ENCODE peak calls at places on chromosomes 2 and 18, in six cellular contexts. P is HepG2, V is heart right ventricle, X is brain microvascular endothelial cell, G is cardiac muscle cell, M is adrenal gland. N is an unnamed sample.

GRCh38 chr2:240925191-240925575 is 19.0 kb downstream of the CROCC2 start:
- DNase-seq in P (no peak), V (no peak), X (no peak), G (no peak), M (peak; percentile 48), N (no peak)

GRCh38 chr2:19955544-19956422 is 34.1 kb downstream of the WDR35 start:
- DNase-seq in P (peak; percentile 79), V (peak; percentile 25), X (peak; percentile 63), G (peak; percentile 85), M (peak; percentile 73), N (no peak)

GRCh38 chr2:120419073-120419472 is 73.1 kb downstream of the INHBB start:
- DNase-seq in P (no peak), V (peak; percentile 58), X (no peak), G (no peak), M (peak; percentile 44), N (no peak)

GRCh38 chr2:79292231-79292785 is 132.8 kb upstream of the REG3A start:
- DNase-seq in P (no peak), V (no peak), X (no peak), G (no peak), M (no peak), N (no peak)

GRCh38 chr18:62399781-62400308 is 74.7 kb downstream of the TNFRSF11A start:
- DNase-seq in P (peak; percentile 79), V (no peak), X (no peak), G (no peak), M (no peak), N (no peak)

GRCh38 chr2:64023485-64024258 is 4.4 kb upstream of the VPS54 start:
- DNase-seq in P (peak; percentile 72), V (no peak), X (no peak), G (no peak), M (no peak), N (no peak)

GRCh38 chr18:9706081-9706935 is 1.8 kb upstream of the RAB31 start:
- DNase-seq in P (no peak), V (no peak), X (peak; percentile 40), G (no peak), M (no peak), N (no peak)

GRCh38 chr2:229610359-229610758 is 104.0 kb downstream of the DNER start:
- DNase-seq in P (no peak), V (no peak), X (peak; percentile 88), G (peak; percentile 65), M (no peak), N (no peak)

GRCh38 chr2:239735131-239735828 is 289.9 kb downstream of the NDUFA10 start:
- DNase-seq in P (peak; percentile 32), V (no peak), X (no peak), G (no peak), M (no peak), N (no peak)

GRCh38 chr2:199455533-199456382 is 2.0 kb downstream of the SATB2 start:
- DNase-seq in P (peak; percentile 80), V (no peak), X (no peak), G (peak; percentile 30), M (no peak), N (no peak)

GRCh38 chr2:171081649-171082111 is 79.0 kb downstream of the TLK1 start:
- DNase-seq in P (no peak), V (no peak), X (no peak), G (no peak), M (no peak), N (no peak)

GRCh38 chr2:37767051-37767450 is 95.6 kb upstream of the CDC42EP3 start:
- DNase-seq in P (no peak), V (no peak), X (no peak), G (no peak), M (no peak), N (no peak)

GRCh38 chr18:3652380-3653262 is 202.6 kb downstream of the TGIF1 start:
- DNase-seq in P (peak; percentile 96), V (peak; percentile 38), X (peak; percentile 99), G (peak; percentile 99), M (peak; percentile 96), N (peak; percentile 63)

GRCh38 chr18:36129300-36130038 is at the start of the genes ELP2 and SLC39A6:
- DNase-seq in P (peak; percentile 91), V (peak; percentile 96), X (peak; percentile 95), G (peak; percentile 97), M (peak; percentile 99), N (peak; percentile 57)

DNA sequence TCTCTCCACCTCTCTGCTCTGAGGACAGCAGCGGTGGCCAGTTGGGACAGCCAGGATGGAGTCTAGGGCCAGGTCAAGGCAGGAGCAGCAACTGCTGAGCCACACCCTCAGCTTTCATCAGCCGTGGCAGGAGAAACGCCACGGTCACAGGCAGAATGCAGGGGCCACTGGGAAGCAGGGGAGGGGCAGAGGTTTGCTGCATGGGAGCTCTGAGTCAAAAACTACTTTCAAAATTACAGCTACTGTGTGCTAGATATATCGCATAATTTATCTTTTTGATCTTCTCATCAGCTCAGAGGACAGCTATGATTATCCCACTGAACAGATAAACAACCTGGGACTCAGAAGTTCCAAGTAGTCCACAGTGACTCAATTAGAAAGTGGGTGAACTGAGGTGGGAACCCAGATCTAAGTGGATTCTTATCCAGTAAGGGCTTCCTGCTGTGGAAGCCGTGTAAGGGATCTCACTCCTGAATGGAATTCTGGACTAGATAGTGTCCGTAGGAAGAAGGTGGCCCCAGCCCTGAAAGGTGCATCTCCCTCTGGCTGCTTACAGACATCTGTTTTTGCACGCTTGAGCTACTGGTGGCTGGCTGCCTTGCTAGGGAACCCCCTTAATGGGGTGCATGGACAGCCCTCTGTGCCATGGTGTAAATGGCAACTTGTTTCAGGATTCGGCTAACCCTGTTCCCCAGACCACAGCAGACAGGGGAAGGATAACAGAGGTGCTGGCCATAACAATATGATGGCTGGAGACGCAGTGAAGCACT is 194.6 kb upstream of the SMAD2 start:
- DNase-seq in P (no peak), V (no peak), X (no peak), G (no peak), M (no peak), N (no peak)
- H3K4me3 ChIP-seq in P (no peak overlapping the region), V (no peak overlapping the region), X (no peak overlapping the region), G (no peak overlapping the region), M (no peak overlapping the region), N (no peak overlapping the region)

GRCh38 chr2:233865838-233866237 is 2.3 kb downstream of the MSL3B start:
- DNase-seq in P (peak; percentile 43), V (no peak), X (no peak), G (no peak), M (no peak), N (no peak)
- TF ChIP-seq CTCF in P (peak; percentile 35), V (no peak), X (peak; percentile 44), G (peak; percentile 17), M (no peak), N (no peak)

DNA sequence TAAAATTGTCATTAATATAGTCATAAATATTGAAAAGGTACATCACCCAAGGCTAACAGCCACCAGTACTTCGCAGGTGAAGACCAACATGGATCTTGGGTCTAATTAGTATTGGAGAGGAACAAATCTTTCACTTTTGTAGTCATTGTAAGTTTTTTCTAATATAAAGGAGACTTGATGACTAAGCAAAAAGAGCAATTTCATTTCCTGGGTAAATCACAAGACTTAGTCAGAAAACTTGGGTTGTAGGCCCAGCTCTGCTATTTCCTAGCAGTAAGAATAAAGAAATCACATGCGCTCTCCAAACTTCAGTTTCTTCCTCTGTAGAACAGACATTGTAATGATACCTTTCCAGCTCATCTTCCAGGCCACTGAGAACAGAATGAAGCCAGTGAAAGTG is 40.9 kb downstream of the NRP2 start:
- DNase-seq in P (no peak), V (no peak), X (no peak), G (peak; percentile 44), M (no peak), N (no peak)
- H3K27me3 ChIP-seq in P (no peaks in the 10 kb centered on the region), V (no peaks in the 10 kb centered on the region), X (no peaks in the 10 kb centered on the region), G (no peaks in the 10 kb centered on the region), M (no peaks in the 10 kb centered on the region), N (no peaks in the 10 kb centered on the region)

DNA sequence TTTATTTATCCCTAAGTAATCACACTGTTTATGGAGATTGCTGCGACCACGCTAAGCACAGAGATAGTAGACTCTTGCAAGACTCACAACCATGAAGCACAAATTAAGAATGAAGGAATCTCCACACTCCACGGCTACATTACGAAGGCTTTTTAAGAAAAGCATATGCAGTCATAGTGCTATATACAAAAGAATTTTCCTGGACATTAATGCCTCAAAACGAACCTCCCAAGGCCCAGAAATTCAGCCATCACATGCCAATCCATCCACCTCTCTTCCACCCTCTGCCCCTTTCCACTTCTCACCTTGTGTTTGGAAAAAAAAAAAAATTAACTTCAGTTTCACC is 186.7 kb downstream of the TCF4 start:
- DNase-seq in P (no peak), V (no peak), X (no peak), G (peak; percentile 40), M (no peak), N (no peak)
- H3K4me3 ChIP-seq in P (no peak overlapping the region), V (peak overlapping the region; percentile 32), X (no peak overlapping the region), G (no peak overlapping the region), M (no peak overlapping the region), N (peak overlapping the region; percentile 37)

GRCh38 chr18:13366131-13366530 is 147.6 kb downstream of the LDLRAD4 start:
- DNase-seq in P (no peak), V (no peak), X (no peak), G (no peak), M (no peak), N (no peak)
- TF ChIP-seq CTCF in P (no peak), V (no peak), X (no peak), G (no peak), M (no peak), N (no peak)

DNA sequence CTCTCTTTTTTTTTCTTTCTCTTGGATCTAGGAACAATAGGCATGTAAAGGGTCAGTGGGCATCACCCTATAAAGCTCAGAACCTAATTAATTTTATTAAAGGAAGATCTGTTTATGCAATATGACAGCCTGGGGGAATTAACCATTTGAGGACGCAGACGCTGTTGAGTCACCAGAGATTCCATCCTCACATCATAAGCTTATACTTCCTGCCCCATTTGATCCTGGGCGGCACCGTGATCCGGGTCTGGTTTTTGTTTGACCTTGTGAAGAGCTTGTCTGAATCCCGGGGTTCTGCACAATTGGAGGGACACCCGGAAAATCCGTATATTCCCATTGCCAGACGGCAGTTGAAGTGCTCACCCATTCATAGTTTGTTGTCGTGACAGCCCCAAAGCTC is 16.8 kb upstream of the BCL11A start:
- DNase-seq in P (no peak), V (no peak), X (no peak), G (no peak), M (no peak), N (no peak)
- H3K27me3 ChIP-seq in P (peaks cover 43% of the 10 kb centered on the region), V (peaks cover 89% of the 10 kb centered on the region), X (peaks cover 41% of the 10 kb centered on the region), G (peaks cover 62% of the 10 kb centered on the region), M (peaks cover 50% of the 10 kb centered on the region), N (peaks cover 16% of the 10 kb centered on the region)

DNA sequence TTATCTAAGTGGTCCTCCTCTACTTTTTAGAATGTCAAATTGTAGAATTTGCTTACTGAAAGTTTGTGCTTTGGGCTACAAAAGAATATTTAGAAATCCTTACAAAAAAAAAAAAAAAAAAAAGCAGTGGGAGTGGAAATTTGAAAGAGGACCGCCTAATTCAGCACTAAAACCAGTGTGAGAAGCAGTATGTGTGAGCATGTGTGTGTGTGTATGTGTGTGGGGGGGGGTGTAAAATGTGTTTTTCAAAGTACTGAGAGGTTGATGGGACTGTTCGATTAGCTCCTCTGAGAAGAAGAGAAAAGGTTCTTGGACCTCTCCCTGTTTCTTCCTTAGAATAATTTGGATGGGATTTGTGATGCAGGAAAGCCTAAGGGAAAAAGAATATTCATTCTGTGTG is at the start of gene VIT:
- DNase-seq in P (no peak), V (no peak), X (no peak), G (peak; percentile 46), M (no peak), N (no peak)
- H3K4me3 ChIP-seq in P (no peak within 1 kb of the TSS), V (peak within 1 kb of the TSS; percentile 14), X (no peak within 1 kb of the TSS), G (no peak within 1 kb of the TSS), M (no peak within 1 kb of the TSS), N (peak within 1 kb of the TSS; percentile 34)

GRCh38 chr2:25572638-25573037 is 100.7 kb downstream of the DTNB start:
- DNase-seq in P (no peak), V (no peak), X (no peak), G (no peak), M (no peak), N (no peak)
- TF ChIP-seq CTCF in P (no peak), V (no peak), X (no peak), G (no peak), M (no peak), N (no peak)